ENCODE peak calls at places on chromosome 20, in seven cellular contexts. A, Z, Q, M, X, F and T are unnamed samples.

GRCh38 chr20:7375905-7376304 is 564.4 kb downstream of the HAO1 start:
- DNase-seq in Q (peak; percentile 47), X (peak; percentile 35), F (no peak), A (peak; percentile 17), M (no peak), Z (peak; percentile 34), T (no peak)

GRCh38 chr20:34100578-34100977 is 11.5 kb downstream of the EIF2S2 start:
- DNase-seq in X (no peak), M (no peak), F (no peak), Q (no peak), Z (no peak), A (no peak), T (no peak)

GRCh38 chr20:62776692-62777527 is 19.4 kb upstream of the MRGBP start:
- DNase-seq in F (no peak), A (peak; percentile 13), Q (no peak), X (no peak), M (no peak), Z (peak; percentile 86), T (peak; percentile 81)

GRCh38 chr20:51756653-51757052 is 11.5 kb downstream of the ATP9A start:
- DNase-seq in X (no peak), M (no peak), Z (no peak), Q (no peak), A (no peak), F (no peak), T (no peak)

GRCh38 chr20:48822879-48823385 is 4.9 kb downstream of the PREX1 start:
- DNase-seq in X (no peak), M (no peak), Q (peak; percentile 9), Z (no peak), F (no peak), A (no peak), T (no peak)

GRCh38 chr20:62958388-62959100 is 6.0 kb downstream of the SLC17A9 start:
- DNase-seq in A (no peak), X (no peak), Q (no peak), Z (no peak), F (no peak), M (no peak), T (no peak)

GRCh38 chr20:13336308-13337089 is 115.4 kb downstream of the ISM1 start:
- DNase-seq in M (no peak), Z (no peak), X (no peak), F (no peak), A (peak; percentile 13), Q (peak; percentile 74), T (no peak)

GRCh38 chr20:15977026-15977425 is 596.2 kb downstream of the KIF16B start:
- DNase-seq in Z (peak; percentile 52), A (no peak), X (no peak), F (no peak), Q (no peak), M (no peak), T (no peak)

GRCh38 chr20:51698252-51698651 is 69.9 kb downstream of the ATP9A start:
- DNase-seq in X (no peak), Z (no peak), Q (no peak), F (no peak), A (no peak), M (no peak), T (no peak)

GRCh38 chr20:56865055-56865454 is 235.9 kb downstream of the TFAP2C start:
- DNase-seq in M (no peak), Q (peak; percentile 82), F (no peak), X (no peak), A (no peak), Z (no peak), T (no peak)

GRCh38 chr20:56859039-56859750 is 230.1 kb downstream of the TFAP2C start:
- DNase-seq in Z (peak; percentile 63), Q (no peak), M (no peak), A (no peak), F (no peak), X (no peak), T (no peak)

GRCh38 chr20:56859751-56860366 is 230.8 kb downstream of the TFAP2C start:
- DNase-seq in M (no peak), X (peak; percentile 11), Z (peak; percentile 89), Q (peak; percentile 25), A (no peak), F (peak; percentile 56), T (peak; percentile 48)

GRCh38 chr20:56860413-56860812 is 231.3 kb downstream of the TFAP2C start:
- DNase-seq in Z (no peak), M (no peak), X (peak; percentile 33), Q (peak; percentile 33), A (no peak), F (no peak), T (no peak)

DNA sequence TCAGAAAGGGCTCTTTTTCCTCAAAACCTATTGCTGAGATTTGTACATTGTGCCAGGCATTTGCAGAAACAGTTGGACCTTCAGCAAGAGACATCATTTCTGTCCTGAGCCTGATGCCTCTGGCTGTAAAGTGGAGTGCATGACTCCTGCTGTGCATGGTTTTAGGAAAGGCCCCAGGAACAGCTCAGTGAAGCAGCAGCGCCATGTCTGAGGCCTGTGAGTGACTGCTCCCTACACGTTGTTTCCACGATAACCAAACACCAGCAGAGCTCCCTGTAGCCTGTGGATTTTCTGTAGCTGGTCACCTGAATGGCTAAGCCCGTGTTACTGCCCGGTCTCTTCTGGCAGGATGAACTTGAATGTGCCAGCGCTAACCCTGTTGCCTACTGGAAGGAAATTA is 232.5 kb downstream of the TFAP2C start:
- DNase-seq in Q (no peak), Z (peak; percentile 38), M (no peak), X (no peak), A (no peak), F (no peak), T (no peak)
- H3K23ac ChIP-seq in Q (no peak overlapping the region), Z (no peak overlapping the region), M (no peak overlapping the region), X (no peak overlapping the region), A (no peak overlapping the region), F (no peak overlapping the region), T (no peak overlapping the region)

GRCh38 chr20:2942439-2942838 is 69.2 kb downstream of the PTPRA start:
- DNase-seq in Q (no peak), Z (no peak), F (no peak), A (peak; percentile 59), M (no peak), X (no peak), T (no peak)
- H3K23ac ChIP-seq in Q (no peak overlapping the region), Z (no peak overlapping the region), F (no peak overlapping the region), A (no peak overlapping the region), M (no peak overlapping the region), X (no peak overlapping the region), T (no peak overlapping the region)

GRCh38 chr20:21520702-21521595 is 7.1 kb upstream of the NKX2-2 start:
- DNase-seq in Z (peak; percentile 67), F (no peak), Q (peak; percentile 19), M (no peak), X (no peak), A (no peak), T (peak; percentile 75)
- H3K23ac ChIP-seq in Z (no peak overlapping the region), F (no peak overlapping the region), Q (no peak overlapping the region), M (no peak overlapping the region), X (no peak overlapping the region), A (no peak overlapping the region), T (no peak overlapping the region)

DNA sequence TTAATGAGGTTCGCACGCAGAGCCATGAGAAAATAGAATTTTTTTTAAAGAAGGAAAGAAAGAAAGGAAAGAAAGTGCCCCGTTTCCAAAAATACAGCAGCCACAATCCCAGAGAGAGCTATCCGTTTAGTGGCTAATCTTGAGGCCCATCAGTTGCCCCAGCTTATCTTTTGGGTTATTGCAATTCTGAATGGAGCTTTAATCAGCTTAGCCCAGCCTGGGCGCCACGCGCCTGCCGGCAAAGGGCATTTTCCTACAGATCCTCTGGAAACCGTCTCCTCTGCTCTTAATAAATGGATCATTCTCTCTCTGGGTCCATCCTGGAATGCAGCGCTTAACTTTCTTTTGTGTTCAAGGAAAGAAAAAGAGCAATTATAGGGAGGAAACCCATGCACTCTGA is 413.3 kb downstream of the MAFB start:
- DNase-seq in F (no peak), Q (no peak), Z (no peak), A (no peak), X (no peak), M (peak; percentile 35), T (peak; percentile 55)
- H3K23ac ChIP-seq in F (no peak overlapping the region), Q (no peak overlapping the region), Z (no peak overlapping the region), A (no peak overlapping the region), X (no peak overlapping the region), M (no peak overlapping the region), T (no peak overlapping the region)

GRCh38 chr20:36312724-36313441 is 6.7 kb downstream of the DLGAP4 start:
- DNase-seq in M (no peak), F (peak; percentile 39), A (no peak), X (no peak), Z (no peak), Q (no peak), T (no peak)

GRCh38 chr20:36311854-36312723 is 6.0 kb downstream of the DLGAP4 start:
- DNase-seq in Z (no peak), X (no peak), A (no peak), Q (no peak), F (no peak), M (no peak), T (no peak)

GRCh38 chr20:36314734-36315544 is 8.8 kb downstream of the DLGAP4 start:
- DNase-seq in M (no peak), X (no peak), Z (peak; percentile 38), F (peak; percentile 43), Q (peak; percentile 14), A (no peak), T (peak; percentile 28)

GRCh38 chr20:36313936-36314335 is 7.8 kb downstream of the DLGAP4 start:
- DNase-seq in Z (no peak), Q (no peak), M (no peak), F (no peak), X (no peak), A (no peak), T (no peak)

GRCh38 chr20:36313476-36313875 is 7.3 kb downstream of the DLGAP4 start:
- DNase-seq in X (no peak), Q (no peak), Z (no peak), F (peak; percentile 41), A (no peak), M (no peak), T (no peak)
- H3K23ac ChIP-seq in X (no peak overlapping the region), Q (no peak overlapping the region), Z (no peak overlapping the region), F (no peak overlapping the region), A (no peak overlapping the region), M (no peak overlapping the region), T (no peak overlapping the region)

DNA sequence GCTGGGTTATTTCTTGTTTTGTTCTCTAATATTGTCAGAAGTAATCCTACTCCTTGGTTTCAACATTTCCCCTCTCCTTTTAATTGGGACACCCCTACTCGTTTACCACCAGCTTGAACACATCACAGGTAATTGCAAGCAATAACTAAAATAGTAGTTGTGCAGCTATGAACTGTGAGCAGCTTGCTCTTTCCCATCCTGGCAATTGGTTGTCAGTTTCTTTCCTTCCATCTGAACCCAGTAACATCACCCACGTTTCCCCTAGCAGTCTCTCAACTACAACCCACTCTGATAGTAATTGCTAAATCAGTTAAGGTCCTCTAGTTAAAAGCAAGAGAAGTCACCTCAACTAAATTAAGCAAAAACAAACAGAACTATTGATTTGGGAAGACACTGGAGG is 47.6 kb upstream of the GNRH2 start:
- DNase-seq in M (no peak), X (no peak), A (no peak), Q (no peak), F (no peak), Z (no peak), T (no peak)
- H3K23ac ChIP-seq in M (no peak overlapping the region), X (no peak overlapping the region), A (no peak overlapping the region), Q (no peak overlapping the region), F (no peak overlapping the region), Z (no peak overlapping the region), T (no peak overlapping the region)

DNA sequence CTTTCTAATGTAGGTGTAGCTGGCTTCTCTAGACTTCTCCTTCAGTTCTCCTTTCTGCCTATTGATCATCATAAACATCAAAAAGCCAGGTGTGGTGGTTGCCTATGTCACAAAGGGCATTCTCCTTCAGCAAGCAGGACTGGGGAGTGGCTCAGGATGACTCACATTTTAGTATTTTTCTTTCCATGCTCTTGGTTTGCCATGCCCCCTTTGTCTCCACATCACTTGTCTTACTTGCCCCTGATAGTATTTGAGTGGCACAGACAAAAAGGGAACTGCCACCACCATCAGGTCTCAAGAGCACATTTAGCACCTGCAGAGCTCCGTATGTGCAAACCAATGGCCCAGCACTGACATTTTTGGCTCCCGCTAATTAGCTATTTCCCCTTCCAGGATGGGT is 698.8 kb downstream of the DHX35 start:
- DNase-seq in M (no peak), X (no peak), Z (no peak), A (no peak), Q (no peak), F (no peak), T (no peak)
- H3K23ac ChIP-seq in M (no peak overlapping the region), X (no peak overlapping the region), Z (no peak overlapping the region), A (no peak overlapping the region), Q (no peak overlapping the region), F (no peak overlapping the region), T (no peak overlapping the region)